ENCODE peak calls at places on chromosomes 3 and 15, in six cellular contexts. Q is left lung, J is colonic mucosa, N is upper lobe of right lung, M is sigmoid colon, P is Caco-2. G is an unnamed sample.

GRCh38 chr3:159804726-159805410 is 183.8 kb upstream of the IL12A start:
- DNase-seq in M (peak; percentile 90), J (peak; percentile 80), N (no peak), Q (no peak), P (peak; percentile 84), G (peak; percentile 58)

GRCh38 chr3:41581700-41582099 is 380.2 kb downstream of the ULK4 start:
- DNase-seq in P (no peak), M (no peak), N (no peak), Q (no peak), J (no peak), G (no peak)

GRCh38 chr15:72472907-72473669 is 1.0 kb upstream of the ARIH1 start:
- DNase-seq in P (no peak), N (no peak), J (no peak), Q (no peak), M (no peak), G (no peak)

GRCh38 chr3:39601241-39601640 is 133.8 kb downstream of the MOBP start:
- DNase-seq in P (no peak), M (no peak), N (no peak), J (no peak), Q (no peak), G (no peak)

GRCh38 chr15:89817701-89818280 is 3.1 kb upstream of the ANPEP start:
- DNase-seq in N (no peak), J (no peak), M (no peak), P (no peak), Q (no peak), G (no peak)

GRCh38 chr3:147421184-147421912 is 12.2 kb downstream of the ZIC1 start:
- DNase-seq in Q (peak; percentile 61), N (no peak), P (no peak), J (no peak), M (no peak), G (no peak)

GRCh38 chr3:30667250-30667585 is 60.8 kb downstream of the TGFBR2 start:
- DNase-seq in Q (no peak), J (no peak), N (no peak), M (no peak), P (peak; percentile 72), G (no peak)

GRCh38 chr3:115624029-115624645 is 827 bp downstream of the GAP43 start:
- DNase-seq in N (no peak), P (no peak), M (no peak), J (no peak), Q (no peak), G (no peak)

GRCh38 chr3:183233986-183234385 is 19.1 kb upstream of the B3GNT5 start:
- DNase-seq in N (no peak), P (no peak), Q (no peak), M (no peak), J (no peak), G (no peak)

GRCh38 chr3:15501126-15501525 is 20.4 kb downstream of the COLQ start:
- DNase-seq in N (no peak), Q (no peak), M (no peak), P (no peak), J (no peak), G (no peak)

GRCh38 chr15:81785181-81785580 is 260.6 kb downstream of the MEX3B start:
- DNase-seq in N (no peak), J (no peak), M (no peak), Q (no peak), P (no peak), G (no peak)

GRCh38 chr3:139121513-139122220 is 77.0 kb upstream of the PRR23C start:
- DNase-seq in P (peak; percentile 62), Q (no peak), M (no peak), N (no peak), J (peak; percentile 85), G (no peak)

GRCh38 chr3:147655236-147655635 is 246.1 kb downstream of the ZIC1 start:
- DNase-seq in M (no peak), P (no peak), J (no peak), Q (no peak), N (no peak), G (no peak)

GRCh38 chr15:79656151-79656797 is 224.1 kb downstream of the MINAR1 start:
- DNase-seq in M (no peak), Q (no peak), N (no peak), J (no peak), P (no peak), G (peak; percentile 68)

GRCh38 chr3:84510007-84510406 is 448.8 kb upstream of the CADM2 start:
- DNase-seq in N (no peak), J (no peak), Q (peak; percentile 3), P (no peak), M (no peak), G (no peak)
- TF ChIP-seq CTCF in N (no peak), J (no peak), Q (no peak), P (no peak), M (no peak), G (no peak)

GRCh38 chr15:25245801-25246622 is 192.8 kb downstream of the UBE3A start:
- DNase-seq in Q (peak; percentile 73), M (peak; percentile 41), N (peak; percentile 52), J (peak; percentile 12), P (no peak), G (no peak)
- H3K9me3 ChIP-seq in Q (no peaks in the 10 kb centered on the region), M (no peaks in the 10 kb centered on the region), N (no peaks in the 10 kb centered on the region), J (no peaks in the 10 kb centered on the region), P (peaks cover 14% of the 10 kb centered on the region), G (peaks cover 97% of the 10 kb centered on the region)

GRCh38 chr3:85483986-85484385 is 525.2 kb downstream of the CADM2 start:
- DNase-seq in M (no peak), Q (no peak), N (no peak), P (no peak), J (no peak), G (no peak)

GRCh38 chr3:85487375-85487774 is 528.6 kb downstream of the CADM2 start:
- DNase-seq in M (no peak), N (no peak), P (no peak), Q (no peak), J (no peak), G (no peak)

GRCh38 chr3:85476891-85477495 is 518.2 kb downstream of the CADM2 start:
- DNase-seq in N (no peak), M (no peak), Q (no peak), J (no peak), P (no peak), G (no peak)

GRCh38 chr3:85482193-85482450 is 523.3 kb downstream of the CADM2 start:
- DNase-seq in Q (no peak), M (no peak), J (no peak), N (no peak), P (no peak), G (no peak)

DNA sequence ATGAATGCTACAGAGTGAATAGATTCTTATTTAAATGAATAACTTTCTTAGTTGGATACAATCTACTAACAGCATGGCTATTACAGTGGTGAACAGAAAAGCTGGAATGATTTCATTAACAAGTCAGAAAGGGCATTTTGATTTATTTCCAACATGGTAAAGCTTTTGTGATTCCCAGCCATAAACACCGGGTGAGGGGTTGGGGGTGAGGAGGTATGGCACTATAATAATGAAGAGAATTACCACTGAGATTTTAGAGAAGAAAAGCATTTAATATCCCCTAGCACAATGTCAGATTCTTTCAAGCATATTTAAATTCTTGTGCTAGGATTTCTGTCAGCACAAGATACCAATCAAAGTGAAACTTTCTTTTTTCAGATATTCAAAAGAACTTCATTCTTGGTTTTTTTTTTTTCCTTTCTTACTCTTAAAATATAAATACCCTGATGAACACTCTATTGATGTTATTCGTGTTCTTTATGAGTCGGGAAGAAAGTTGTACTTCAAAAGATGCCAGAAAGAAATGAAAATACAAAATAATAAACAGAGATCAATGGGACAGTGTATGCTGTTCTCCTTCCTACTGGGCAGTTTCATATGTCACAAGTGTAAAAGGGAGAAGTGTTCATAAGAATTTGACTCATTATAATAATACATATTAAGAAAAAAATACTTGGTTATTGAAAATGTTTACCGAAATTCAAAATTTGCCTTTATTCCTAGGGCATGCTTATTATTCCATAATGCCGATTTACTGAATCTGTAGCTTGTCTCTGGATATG is 522.8 kb downstream of the CADM2 start:
- DNase-seq in N (no peak), M (no peak), J (no peak), Q (no peak), P (no peak), G (no peak)
- H3K4me3 ChIP-seq in N (no peak overlapping the region), M (no peak overlapping the region), J (no peak overlapping the region), Q (no peak overlapping the region), P (no peak overlapping the region), G (no peak overlapping the region)

DNA sequence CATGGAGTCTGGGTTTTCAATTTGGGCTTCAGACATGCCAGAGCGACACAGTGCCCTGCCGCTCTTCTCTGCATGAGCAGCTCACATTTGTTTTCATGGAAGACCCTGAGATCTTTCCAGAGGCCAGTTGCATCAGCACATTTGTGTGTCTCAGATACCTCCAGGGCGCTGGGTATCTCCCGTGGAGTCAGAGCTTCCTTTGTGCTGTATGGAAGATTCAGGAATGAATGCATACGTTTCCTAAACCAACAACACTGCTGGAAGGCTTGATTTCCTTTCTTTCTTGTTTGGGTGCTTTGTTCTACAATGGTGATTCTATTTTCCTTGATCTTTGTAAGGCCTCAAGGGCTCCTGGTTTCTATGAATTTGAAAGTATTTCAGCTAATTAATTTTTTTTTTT is 106.5 kb downstream of the CACNA2D3 start:
- DNase-seq in Q (no peak), P (no peak), J (no peak), M (no peak), N (no peak), G (no peak)
- TF ChIP-seq CTCF in Q (no peak), P (no peak), J (no peak), M (no peak), N (no peak), G (no peak)

GRCh38 chr3:110487840-110488239 is 583.8 kb upstream of the NECTIN3 start:
- DNase-seq in P (no peak), M (no peak), N (no peak), Q (no peak), J (no peak), G (no peak)

GRCh38 chr3:110479676-110480075 is 591.9 kb upstream of the NECTIN3 start:
- DNase-seq in Q (no peak), N (no peak), M (no peak), J (no peak), P (no peak), G (no peak)

GRCh38 chr3:110485389-110485788 is 586.2 kb upstream of the NECTIN3 start:
- DNase-seq in M (no peak), N (no peak), J (no peak), P (no peak), Q (no peak), G (no peak)
- H3K9me3 ChIP-seq in M (peaks cover 10% of the 10 kb centered on the region), N (peaks cover 3% of the 10 kb centered on the region), J (no peaks in the 10 kb centered on the region), P (peaks cover 9% of the 10 kb centered on the region), Q (no peaks in the 10 kb centered on the region), G (peaks cover 38% of the 10 kb centered on the region)

GRCh38 chr3:88632226-88632625 is 475.2 kb upstream of the EPHA3 start:
- DNase-seq in J (no peak), P (no peak), M (no peak), N (no peak), Q (no peak), G (no peak)

GRCh38 chr3:88626426-88627120 is 476.8 kb downstream of the C3orf38 start:
- DNase-seq in P (no peak), J (no peak), Q (no peak), N (no peak), M (no peak), G (no peak)

GRCh38 chr3:88623709-88624108 is 473.9 kb downstream of the C3orf38 start:
- DNase-seq in N (no peak), M (no peak), J (no peak), Q (no peak), P (no peak), G (no peak)

DNA sequence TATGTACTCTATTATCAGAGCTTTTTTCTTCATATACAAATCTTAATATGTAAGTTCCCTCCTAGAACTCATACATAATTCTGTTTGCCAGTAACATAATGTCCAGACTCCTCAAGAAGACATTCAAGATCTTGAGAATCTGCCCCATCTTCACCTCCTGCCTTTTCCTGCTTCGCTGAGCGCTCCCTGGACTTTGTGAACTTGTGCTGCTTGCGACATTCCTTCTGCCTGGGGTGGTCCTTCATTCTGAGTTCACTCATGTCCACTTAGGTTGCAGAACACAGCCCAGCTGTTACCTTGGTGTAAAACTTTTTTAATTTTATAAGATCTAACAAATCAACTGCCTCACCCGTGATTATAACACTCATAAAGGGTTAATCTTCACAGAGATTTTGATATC is 478.5 kb upstream of the EPHA3 start:
- DNase-seq in P (no peak), N (no peak), Q (no peak), M (no peak), J (no peak), G (no peak)
- H3K4me3 ChIP-seq in P (no peak overlapping the region), N (no peak overlapping the region), Q (no peak overlapping the region), M (no peak overlapping the region), J (no peak overlapping the region), G (no peak overlapping the region)

G was measured in stomach.